ENCODE peak calls at places on chromosome 19, in eight cellular contexts. O, Y, Z, Q, L, P, T and X are unnamed samples.

GRCh38 chr19:45884682-45885555 is 1.0 kb downstream of the IRF2BP1 start:
- DNase-seq in O (no peak), Y (no peak), Z (no peak), Q (no peak), L (no peak), P (no peak), T (no peak), X (no peak)

GRCh38 chr19:12985049-12985776 is 10.1 kb upstream of the NFIX start:
- DNase-seq in O (no peak), Y (peak; percentile 64), Z (peak; percentile 74), Q (peak; percentile 55), L (no peak), P (no peak), T (no peak), X (peak; percentile 56)

GRCh38 chr19:45276284-45276687 is 25.2 kb downstream of the MARK4 start:
- DNase-seq in O (no peak), Y (no peak), Z (no peak), Q (no peak), L (peak; percentile 19), P (peak; percentile 10), T (no peak), X (no peak)

GRCh38 chr19:50300051-50300450 is 29.1 kb downstream of the KCNC3 start:
- DNase-seq in O (no peak), Y (no peak), Z (no peak), Q (peak; percentile 56), L (no peak), P (no peak), T (no peak), X (peak; percentile 34)

GRCh38 chr19:1970003-1970805 is 29.2 kb downstream of the CSNK1G2 start:
- DNase-seq in O (no peak), Y (no peak), Z (peak; percentile 10), Q (peak; percentile 26), L (no peak), P (no peak), T (no peak), X (no peak)

GRCh38 chr19:1453525-1454371 is 3.8 kb downstream of the APC2 start:
- DNase-seq in O (no peak), Y (no peak), Z (no peak), Q (peak; percentile 62), L (no peak), P (no peak), T (no peak), X (no peak)

GRCh38 chr19:10206226-10206873 is 11.6 kb upstream of the DNMT1 start:
- DNase-seq in O (no peak), Y (peak; percentile 67), Z (peak; percentile 83), Q (peak; percentile 69), L (no peak), P (no peak), T (no peak), X (peak; percentile 57)

GRCh38 chr19:30646806-30647205 is 274.6 kb downstream of the ZNF536 start:
- DNase-seq in O (no peak), Y (no peak), Z (no peak), Q (no peak), L (no peak), P (no peak), T (no peak), X (no peak)

GRCh38 chr19:648904-649733 is 9.4 kb downstream of the FGF22 start:
- DNase-seq in O (no peak), Y (no peak), Z (no peak), Q (no peak), L (no peak), P (no peak), T (no peak), X (no peak)

GRCh38 chr19:54366811-54367210 is 2.1 kb upstream of the LAIR1 start:
- DNase-seq in O (no peak), Y (no peak), Z (no peak), Q (no peak), L (no peak), P (no peak), T (no peak), X (no peak)

GRCh38 chr19:51751655-51752054 is at the start of gene FPR1:
- DNase-seq in O (no peak), Y (peak; percentile 18), Z (peak; percentile 43), Q (peak; percentile 88), L (peak; percentile 59), P (no peak), T (no peak), X (no peak)

GRCh38 chr19:9406798-9407352 is 28.5 kb downstream of the ZNF266 start:
- DNase-seq in O (no peak), Y (peak; percentile 83), Z (peak; percentile 78), Q (peak; percentile 88), L (no peak), P (peak; percentile 40), T (peak; percentile 55), X (peak; percentile 94)

GRCh38 chr19:7415163-7415856 is 66.6 kb downstream of the ARHGEF18 start:
- DNase-seq in O (no peak), Y (peak; percentile 63), Z (peak; percentile 81), Q (peak; percentile 68), L (no peak), P (no peak), T (peak; percentile 69), X (no peak)

GRCh38 chr19:15714638-15715037 is 13.2 kb upstream of the OR10H2 start:
- DNase-seq in O (no peak), Y (no peak), Z (no peak), Q (no peak), L (no peak), P (no peak), T (no peak), X (no peak)

GRCh38 chr19:10193666-10194499 is 870 bp downstream of the DNMT1 start:
- DNase-seq in O (no peak), Y (peak; percentile 41), Z (peak; percentile 58), Q (peak; percentile 76), L (peak; percentile 53), P (no peak), T (no peak), X (peak; percentile 81)

GRCh38 chr19:47158367-47158791 is 27.7 kb downstream of the SAE1 start:
- DNase-seq in O (no peak), Y (no peak), Z (no peak), Q (no peak), L (no peak), P (no peak), T (no peak), X (no peak)

GRCh38 chr19:48391100-48392005 is at the start of gene KDELR1:
- DNase-seq in O (peak; percentile 88), Y (peak; percentile 62), Z (peak; percentile 33), Q (peak; percentile 62), L (peak; percentile 72), P (no peak), T (no peak), X (peak; percentile 60)

GRCh38 chr19:46674416-46675178 is 13.6 kb upstream of the DACT3 start:
- DNase-seq in O (no peak), Y (no peak), Z (no peak), Q (no peak), L (no peak), P (no peak), T (no peak), X (no peak)

GRCh38 chr19:12647047-12647446 is 19.5 kb downstream of the MAN2B1 start:
- DNase-seq in O (no peak), Y (no peak), Z (no peak), Q (no peak), L (no peak), P (no peak), T (no peak), X (no peak)

GRCh38 chr19:29583196-29584006 is 22.7 kb upstream of the POP4 start:
- DNase-seq in O (no peak), Y (no peak), Z (no peak), Q (peak; percentile 44), L (no peak), P (no peak), T (no peak), X (peak; percentile 45)

GRCh38 chr19:28324275-28325060 is 888.5 kb downstream of the UQCRFS1 start:
- DNase-seq in O (no peak), Y (no peak), Z (no peak), Q (no peak), L (no peak), P (no peak), T (no peak), X (no peak)

GRCh38 chr19:29277107-29277506 is 64.2 kb upstream of the UQCRFS1 start:
- DNase-seq in O (no peak), Y (no peak), Z (no peak), Q (no peak), L (peak; percentile 72), P (no peak), T (no peak), X (no peak)

GRCh38 chr19:5018224-5019015 is 49.5 kb downstream of the KDM4B start:
- DNase-seq in O (no peak), Y (peak; percentile 64), Z (peak; percentile 69), Q (peak; percentile 68), L (no peak), P (peak; percentile 52), T (no peak), X (peak; percentile 81)

GRCh38 chr19:35562776-35563175 is 682 bp downstream of the ATP4A start:
- DNase-seq in O (no peak), Y (no peak), Z (no peak), Q (no peak), L (no peak), P (no peak), T (no peak), X (no peak)
- TF ChIP-seq CTCF in O (no peak), Y (no peak), Z (no peak), Q (no peak), L (no peak), P (no peak), T (no peak), X (no peak)

DNA sequence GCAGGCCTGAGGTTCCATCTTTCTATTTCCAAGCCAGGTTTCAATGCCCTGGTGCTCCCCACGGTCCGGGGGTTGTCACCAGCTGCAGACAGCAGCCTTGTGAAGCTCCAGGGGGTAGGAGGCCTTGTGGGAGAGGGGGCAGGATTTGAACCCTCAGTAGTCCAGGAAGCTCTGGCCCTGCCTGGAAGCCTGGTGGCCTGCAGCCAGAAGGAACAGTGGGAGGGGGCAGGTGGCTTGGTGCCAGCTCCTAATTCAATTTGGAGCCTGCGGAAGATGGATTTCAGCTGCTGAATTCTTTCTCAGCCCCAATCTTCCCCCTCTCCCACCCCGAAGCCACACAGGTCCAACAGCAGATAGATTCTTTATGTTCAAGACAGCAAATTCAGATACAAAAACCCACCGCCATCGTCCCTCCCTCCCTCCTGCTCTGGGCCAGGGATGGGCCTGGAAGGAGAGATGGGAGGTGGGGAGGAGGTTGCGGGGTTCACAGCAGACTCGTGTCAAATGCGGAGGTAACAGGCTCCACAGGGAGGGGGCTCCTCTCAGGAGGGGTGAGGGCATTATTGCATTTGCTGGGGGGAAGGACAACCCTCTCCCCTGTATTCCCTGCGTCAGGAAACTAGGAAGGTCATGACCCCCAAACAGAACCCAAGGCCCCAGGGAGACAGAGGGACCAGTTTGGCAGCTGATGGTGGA is 2.4 kb upstream of the PTGER1 start:
- DNase-seq in O (no peak), Y (no peak), Z (no peak), Q (no peak), L (no peak), P (no peak), T (no peak), X (no peak)
- TF ChIP-seq CTCF in O (no peak), Y (no peak), Z (no peak), Q (no peak), L (no peak), P (no peak), T (no peak), X (no peak)

GRCh38 chr19:38502410-38503143 is 69.1 kb downstream of the RYR1 start:
- DNase-seq in O (no peak), Y (no peak), Z (no peak), Q (no peak), L (no peak), P (no peak), T (no peak), X (no peak)
- TF ChIP-seq CTCF in O (no peak), Y (no peak), Z (no peak), Q (no peak), L (no peak), P (no peak), T (no peak), X (no peak)

GRCh38 chr19:40530091-40530901 is 46.4 kb upstream of the SHKBP1 start:
- DNase-seq in O (peak; percentile 58), Y (no peak), Z (no peak), Q (no peak), L (peak; percentile 42), P (no peak), T (no peak), X (no peak)
- TF ChIP-seq CTCF in O (peak; percentile 26), Y (peak; percentile 31), Z (no peak), Q (no peak), L (peak; percentile 57), P (peak; percentile 21), T (peak; percentile 24), X (no peak)